ENCODE peak calls at places on chromosome 1, in seven cellular contexts. A, E, N, W, R, K and Y are unnamed samples.

GRCh38 chr1:39525366-39526165 is 34.1 kb downstream of the BMP8A start:
- DNase-seq in R (peak), W (no peak), N (no peak), K (no peak), E (no peak), A (no peak), Y (no peak)

GRCh38 chr1:228305721-228306152 is 97.9 kb downstream of the OBSCN start:
- DNase-seq in N (no peak), W (no peak), R (no peak), A (no peak), E (no peak), K (no peak), Y (no peak)

GRCh38 chr1:240091614-240092300 is at the start of gene FMN2:
- DNase-seq in A (peak), R (no peak), E (peak), K (peak), N (peak), W (peak), Y (no peak)

GRCh38 chr1:28099050-28099769 is 10.8 kb upstream of the EYA3 start:
- DNase-seq in W (peak), K (no peak), R (no peak), N (no peak), A (no peak), E (peak), Y (no peak)

GRCh38 chr1:225362805-225363204 is 65.0 kb downstream of the LBR start:
- DNase-seq in R (no peak), N (no peak), W (no peak), K (no peak), A (no peak), E (no peak), Y (no peak)

GRCh38 chr1:17538428-17539130 is 919 bp upstream of the ARHGEF10L start:
- DNase-seq in R (no peak), A (no peak), N (no peak), W (peak), K (peak), E (peak), Y (no peak)

GRCh38 chr1:37486680-37487618 is 12.6 kb downstream of the ZC3H12A start:
- DNase-seq in W (peak), N (peak), K (peak), A (peak), R (no peak), E (peak), Y (peak)

GRCh38 chr1:175129644-175129996 is 62.0 kb downstream of the TNN start:
- DNase-seq in E (no peak), W (no peak), A (no peak), K (no peak), R (no peak), N (no peak), Y (no peak)

GRCh38 chr1:221230605-221231004 is 351.4 kb downstream of the HLX start:
- DNase-seq in E (no peak), R (no peak), N (no peak), K (no peak), W (peak), A (no peak), Y (no peak)

GRCh38 chr1:37951041-37951782 is 4.4 kb upstream of the INPP5B start:
- DNase-seq in K (no peak), A (no peak), W (no peak), E (no peak), N (no peak), R (no peak), Y (no peak)

GRCh38 chr1:157916895-157917294 is 75.3 kb upstream of the CD5L start:
- DNase-seq in E (no peak), W (no peak), R (no peak), A (no peak), N (no peak), K (no peak), Y (no peak)
- TF ChIP-seq POLR2A in E (no peak), W (no peak), R (no peak), A (no peak), N (no peak), K (no peak), Y (no peak)

GRCh38 chr1:119141660-119142059 is 1.2 kb upstream of the WARS2 start:
- DNase-seq in A (no peak), N (no peak), E (no peak), K (no peak), W (no peak), R (no peak), Y (no peak)

GRCh38 chr1:119141020-119141424 is 569 bp upstream of the WARS2 start:
- DNase-seq in N (no peak), A (no peak), W (no peak), E (peak), R (peak), K (peak), Y (no peak)

GRCh38 chr1:119139857-119140176 is 636 bp downstream of the WARS2 start:
- DNase-seq in R (no peak), K (no peak), E (no peak), A (no peak), W (no peak), N (no peak), Y (no peak)

GRCh38 chr1:119140177-119141019 is at the start of gene WARS2:
- DNase-seq in A (peak), N (peak), R (peak), K (peak), E (peak), W (peak), Y (peak)

DNA sequence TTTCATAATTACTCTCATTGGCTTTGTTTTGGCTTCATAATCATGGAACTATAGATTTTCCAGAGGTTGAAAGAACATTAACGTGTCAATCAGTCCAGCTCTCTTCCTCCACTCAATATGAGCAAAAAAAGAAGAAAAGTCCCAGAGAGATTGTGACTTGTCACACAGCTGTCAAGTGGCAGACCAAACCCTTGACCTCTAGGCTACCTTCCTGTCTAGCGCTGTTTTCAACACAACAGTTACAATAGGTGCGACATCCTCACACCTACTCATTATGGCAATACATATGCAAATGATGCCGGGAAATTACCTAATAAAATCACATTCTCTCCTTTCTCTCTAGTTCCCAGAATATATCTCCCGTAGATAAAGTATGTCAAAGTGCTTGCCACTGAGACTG is 1.1 kb downstream of the WARS2 start:
- DNase-seq in W (no peak), N (no peak), K (no peak), E (no peak), A (no peak), R (peak), Y (no peak)
- TF ChIP-seq CEBPB in W (no peak), N (no peak), K (no peak), E (no peak), A (no peak), R (no peak), Y (no peak)

GRCh38 chr1:148385371-148386030 is 97.6 kb downstream of the PPIAL4G start:
- DNase-seq in K (no peak), W (no peak), A (no peak), E (no peak), R (no peak), N (no peak), Y (no peak)
- TF ChIP-seq POLR2A in K (no peak), W (no peak), A (no peak), E (peak), R (no peak), N (no peak), Y (peak)

GRCh38 chr1:47906466-47907191 is 90.6 kb downstream of the TRABD2B start:
- DNase-seq in N (no peak), A (no peak), R (no peak), W (no peak), E (no peak), K (no peak), Y (no peak)

GRCh38 chr1:47907192-47907528 is 90.0 kb downstream of the TRABD2B start:
- DNase-seq in N (no peak), W (no peak), R (no peak), E (no peak), K (no peak), A (no peak), Y (no peak)

GRCh38 chr1:47908258-47908657 is 88.9 kb downstream of the TRABD2B start:
- DNase-seq in E (no peak), N (no peak), R (no peak), W (no peak), K (no peak), A (no peak), Y (no peak)

GRCh38 chr1:47903723-47904122 is 93.5 kb downstream of the TRABD2B start:
- DNase-seq in R (no peak), A (no peak), W (no peak), K (no peak), E (no peak), N (no peak), Y (no peak)

GRCh38 chr1:47906009-47906432 is 91.2 kb downstream of the TRABD2B start:
- DNase-seq in A (no peak), W (no peak), K (peak), R (no peak), N (no peak), E (no peak), Y (peak)
- TF ChIP-seq CEBPB in A (no peak), W (no peak), K (no peak), R (no peak), N (no peak), E (no peak), Y (no peak)

GRCh38 chr1:193070942-193071341 is 11.5 kb downstream of the RO60 start:
- DNase-seq in E (no peak), A (no peak), N (no peak), K (no peak), R (no peak), W (no peak), Y (no peak)
- TF ChIP-seq POLR2A in E (no peak), A (peak), N (no peak), K (no peak), R (no peak), W (no peak), Y (no peak)

GRCh38 chr1:149884433-149885363 is 14.7 kb upstream of the BOLA1 start:
- DNase-seq in A (peak), W (peak), E (no peak), K (no peak), R (peak), N (no peak), Y (peak)
- TF ChIP-seq CEBPB in A (no peak), W (no peak), E (no peak), K (no peak), R (no peak), N (no peak), Y (no peak)

GRCh38 chr1:32390904-32391480 is 3.2 kb downstream of the BSDC1 start:
- DNase-seq in E (no peak), N (no peak), W (no peak), R (no peak), A (peak), K (no peak), Y (no peak)
- TF ChIP-seq POLR2A in E (no peak), N (no peak), W (no peak), R (no peak), A (peak), K (no peak), Y (no peak)

GRCh38 chr1:182245040-182245439 is 146.6 kb downstream of the GLUL start:
- DNase-seq in N (no peak), E (no peak), R (no peak), K (no peak), W (no peak), A (no peak), Y (no peak)

GRCh38 chr1:182248721-182249120 is 142.9 kb downstream of the GLUL start:
- DNase-seq in A (no peak), W (no peak), R (no peak), E (no peak), N (no peak), K (no peak), Y (no peak)

GRCh38 chr1:182242641-182243040 is 148.9 kb downstream of the GLUL start:
- DNase-seq in A (no peak), N (no peak), E (no peak), W (no peak), K (no peak), R (no peak), Y (no peak)

GRCh38 chr1:182246783-182247182 is 144.8 kb downstream of the GLUL start:
- DNase-seq in E (no peak), K (no peak), R (no peak), A (no peak), N (no peak), W (no peak), Y (no peak)

GRCh38 chr1:182244451-182244850 is 147.1 kb downstream of the GLUL start:
- DNase-seq in A (no peak), K (no peak), W (no peak), E (no peak), N (no peak), R (no peak), Y (no peak)
- TF ChIP-seq CEBPB in A (no peak), K (no peak), W (no peak), E (no peak), N (no peak), R (no peak), Y (no peak)

GRCh38 chr1:110338200-110339039 is 757 bp upstream of the RBM15 start:
- DNase-seq in R (peak), K (peak), A (peak), W (no peak), N (peak), E (peak), Y (peak)

GRCh38 chr1:110340207-110340468 is 961 bp downstream of the RBM15 start:
- DNase-seq in R (no peak), A (peak), K (no peak), W (no peak), E (no peak), N (peak), Y (no peak)

GRCh38 chr1:110341146-110341871 is 2.1 kb downstream of the RBM15 start:
- DNase-seq in R (no peak), A (peak), W (no peak), E (no peak), K (no peak), N (no peak), Y (no peak)

GRCh38 chr1:110339040-110339426 is at the start of gene RBM15:
- DNase-seq in N (peak), E (peak), R (peak), K (peak), A (peak), W (peak), Y (peak)

GRCh38 chr1:110339427-110340206 is 440 bp downstream of the RBM15 start:
- DNase-seq in E (peak), A (peak), N (peak), K (peak), W (peak), R (no peak), Y (no peak)
- TF ChIP-seq POLR2A in E (peak), A (peak), N (peak), K (peak), W (peak), R (peak), Y (peak)

GRCh38 chr1:14999441-14999840 is 154.1 kb upstream of the TMEM51 start:
- DNase-seq in R (no peak), N (no peak), K (peak), A (no peak), W (no peak), E (no peak), Y (no peak)
- TF ChIP-seq CEBPB in R (no peak), N (no peak), K (peak), A (no peak), W (no peak), E (no peak), Y (no peak)